ENCODE peak calls at places on chromosomes 4 and X, in eight cellular contexts. X is cardiac muscle cell, T is choroid plexus epithelial cell, B is MCF 10A, M is suprapubic skin, Q is PC-9, V is HCT116, I is brain microvascular endothelial cell. K is an unnamed sample.

GRCh38 chr4:135371137-135371536 is 1169.5 kb upstream of the PABPC4L start:
- DNase-seq in V (no peak), X (no peak), I (no peak), Q (no peak), M (no peak), T (no peak), B (peak), K (peak)

GRCh38 chr4:73870778-73871177 is 1.6 kb downstream of the CXCL1 start:
- DNase-seq in Q (no peak), X (peak), B (no peak), T (peak), I (no peak), M (no peak), V (no peak), K (no peak)

GRCh38 chr4:76665721-76666120 is 230.7 kb downstream of the SHROOM3 start:
- DNase-seq in B (no peak), Q (no peak), X (no peak), I (no peak), M (no peak), T (no peak), V (no peak), K (no peak)

GRCh38 chr4:88320174-88320779 is 35.9 kb upstream of the PPM1K start:
- DNase-seq in I (peak), V (no peak), Q (peak), B (no peak), X (no peak), T (peak), M (no peak), K (no peak)

GRCh38 chr4:99405433-99406115 is 29.6 kb downstream of the ADH7 start:
- DNase-seq in M (peak), V (peak), I (peak), B (peak), Q (peak), T (peak), X (peak), K (peak)

GRCh38 chr4:144627663-144628076 is 18.3 kb upstream of the HHIP start:
- DNase-seq in Q (no peak), X (peak), B (no peak), T (peak), M (no peak), I (peak), V (no peak), K (no peak)

GRCh38 chr4:7254736-7255487 is 62.6 kb downstream of the SORCS2 start:
- DNase-seq in B (no peak), X (peak), M (no peak), Q (no peak), I (peak), V (no peak), T (peak), K (no peak)

GRCh38 chr4:108210989-108211725 is 42.4 kb upstream of the LEF1 start:
- DNase-seq in X (no peak), Q (no peak), T (no peak), V (no peak), M (no peak), B (no peak), I (no peak), K (no peak)

GRCh38 chrX:13283968-13284914 is 35.6 kb downstream of the ATXN3L start:
- DNase-seq in I (peak), Q (no peak), T (peak), V (no peak), B (peak), X (peak), M (no peak), K (no peak)

GRCh38 chr4:122798101-122798500 is 28.5 kb upstream of the FGF2 start:
- DNase-seq in I (peak), X (peak), M (no peak), V (no peak), B (peak), Q (no peak), T (peak), K (no peak)

GRCh38 chr4:96845091-96845490 is 1005.2 kb downstream of the PDHA2 start:
- DNase-seq in B (no peak), T (no peak), M (no peak), X (no peak), Q (no peak), I (no peak), V (no peak), K (no peak)

GRCh38 chr4:75922588-75922987 is 18.2 kb downstream of the NAAA start:
- DNase-seq in Q (no peak), B (no peak), M (no peak), X (no peak), I (no peak), V (no peak), T (no peak), K (no peak)

GRCh38 chr4:127141857-127142256 is 490.9 kb upstream of the INTU start:
- DNase-seq in V (no peak), B (peak), I (no peak), T (peak), Q (no peak), M (no peak), X (peak), K (no peak)

GRCh38 chrX:15349046-15349445 is 13.7 kb upstream of the PIGA start:
- DNase-seq in B (peak), M (no peak), T (peak), V (peak), X (peak), I (peak), Q (peak), K (peak)

GRCh38 chr4:147707892-147708672 is 23.8 kb upstream of the ARHGAP10 start:
- DNase-seq in B (peak), T (peak), M (no peak), V (peak), Q (no peak), X (peak), I (peak), K (peak)

GRCh38 chr4:11183358-11183745 is 245.3 kb downstream of the HS3ST1 start:
- DNase-seq in I (no peak), M (no peak), Q (no peak), B (no peak), T (no peak), X (no peak), V (no peak), K (no peak)

GRCh38 chr4:149441338-149441737 is 374.3 kb downstream of the IQCM start:
- DNase-seq in T (peak), X (peak), I (peak), B (peak), M (no peak), Q (no peak), V (no peak), K (no peak)

GRCh38 chrX:42085836-42086235 is 162.5 kb upstream of the CASK start:
- DNase-seq in Q (peak), T (peak), V (peak), I (no peak), X (no peak), M (no peak), B (peak), K (no peak)

GRCh38 chrX:20596856-20597255 is 330.1 kb upstream of the RPS6KA3 start:
- DNase-seq in X (no peak), V (no peak), M (no peak), Q (no peak), I (no peak), B (no peak), T (no peak), K (no peak)

GRCh38 chr4:123418486-123418931 is 21.9 kb downstream of the SPRY1 start:
- DNase-seq in B (peak), T (peak), X (peak), Q (peak), M (no peak), I (peak), V (no peak), K (no peak)

GRCh38 chr4:56622176-56622575 is 58.9 kb downstream of the HOPX start:
- DNase-seq in Q (no peak), I (no peak), V (no peak), B (peak), T (no peak), M (no peak), X (no peak), K (no peak)

GRCh38 chr4:55920571-55920970 is 28.2 kb upstream of the CEP135 start:
- DNase-seq in X (peak), I (no peak), T (peak), V (no peak), M (no peak), B (no peak), Q (no peak), K (no peak)

GRCh38 chr4:157025898-157026297 is 50.1 kb upstream of the GLRB start:
- DNase-seq in M (no peak), V (no peak), Q (no peak), T (no peak), X (no peak), I (no peak), B (no peak), K (no peak)

GRCh38 chr4:41142946-41143720 is 71.2 kb downstream of the APBB2 start:
- DNase-seq in Q (peak), B (peak), X (peak), I (peak), M (peak), V (no peak), T (peak), K (no peak)

GRCh38 chrX:48086119-48086518 is 14.7 kb upstream of the ZNF630 start:
- DNase-seq in Q (no peak), B (peak), V (peak), T (peak), I (no peak), X (peak), M (no peak), K (no peak)

GRCh38 chrX:10032147-10032546 is 65.0 kb downstream of the CLDN34 start:
- DNase-seq in Q (no peak), X (no peak), M (no peak), B (no peak), V (no peak), I (no peak), T (no peak), K (no peak)

GRCh38 chrX:20968996-20969395 is 405.2 kb upstream of the CNKSR2 start:
- DNase-seq in V (no peak), M (no peak), I (no peak), B (peak), Q (no peak), X (peak), T (peak), K (no peak)

GRCh38 chrX:13309631-13310030 is 10.2 kb downstream of the ATXN3L start:
- DNase-seq in I (no peak), X (no peak), T (no peak), Q (no peak), M (no peak), B (no peak), V (no peak), K (no peak)

GRCh38 chrX:108020631-108021030 is 24.2 kb upstream of the VSIG1 start:
- DNase-seq in X (peak), T (peak), I (no peak), B (peak), V (peak), Q (no peak), M (no peak), K (no peak)

GRCh38 chr4:158300012-158300411 is 89.7 kb downstream of the TMEM144 start:
- DNase-seq in V (no peak), Q (no peak), M (no peak), I (no peak), B (no peak), T (no peak), X (no peak), K (no peak)

GRCh38 chr4:93228021-93228420 is 600.5 kb upstream of the ATOH1 start:
- DNase-seq in T (no peak), I (no peak), B (no peak), X (no peak), M (no peak), V (no peak), Q (no peak), K (no peak)

GRCh38 chrX:77793950-77794349 is 7.9 kb upstream of the ATRX start:
- DNase-seq in X (no peak), I (no peak), B (peak), V (no peak), Q (no peak), T (no peak), M (no peak), K (no peak)

GRCh38 chr4:54657194-54657555 is 582 bp upstream of the KIT start:
- DNase-seq in Q (no peak), B (no peak), X (no peak), I (no peak), M (no peak), T (no peak), V (no peak), K (no peak)

GRCh38 chrX:111133389-111133788 is 37.4 kb downstream of the PAK3 start:
- DNase-seq in I (no peak), M (no peak), X (no peak), V (no peak), Q (no peak), B (peak), T (no peak), K (no peak)

GRCh38 chr4:7571001-7571400 is 136.3 kb upstream of the PSAPL1 start:
- DNase-seq in Q (no peak), B (no peak), I (no peak), T (no peak), V (no peak), M (no peak), X (no peak), K (no peak)

GRCh38 chr4:155376387-155377268 is at the start of gene MAP9:
- DNase-seq in X (peak), M (peak), T (peak), B (peak), V (no peak), Q (peak), I (peak), K (peak)

GRCh38 chr4:155377281-155377680 is 516 bp upstream of the MAP9 start:
- DNase-seq in M (no peak), B (peak), Q (peak), V (no peak), T (peak), I (peak), X (peak), K (no peak)

GRCh38 chr4:155367608-155368007 is 9.2 kb downstream of the MAP9 start:
- DNase-seq in X (no peak), Q (no peak), I (no peak), V (no peak), T (no peak), M (no peak), B (no peak), K (no peak)

DNA sequence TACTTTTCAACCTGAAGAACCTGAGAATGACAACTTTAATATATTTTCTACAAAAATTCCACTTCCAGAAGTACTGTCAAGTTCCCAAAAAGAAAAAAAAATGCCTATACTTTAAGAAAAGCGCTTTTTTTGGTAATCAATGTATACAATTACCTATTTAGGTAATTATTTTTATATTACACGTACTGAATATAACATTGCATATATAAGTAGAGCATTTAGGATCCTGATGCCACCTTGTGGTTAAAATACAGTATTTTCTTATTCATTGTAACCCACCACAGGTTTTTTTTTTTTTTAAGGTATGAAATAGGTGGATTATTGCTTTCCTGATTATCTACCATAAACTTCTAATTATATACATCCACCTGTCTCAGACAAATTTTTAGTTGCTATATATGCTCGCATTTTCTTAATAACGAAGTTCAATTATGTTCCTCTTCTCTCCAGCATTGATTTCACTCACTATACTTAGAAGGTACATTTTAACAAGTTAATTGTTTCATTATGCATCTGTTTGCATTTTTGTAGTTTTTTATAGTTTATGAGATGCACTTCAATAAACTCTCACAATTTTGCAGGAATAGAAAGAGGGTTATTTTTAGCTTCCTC is 5.2 kb downstream of the MAP9 start:
- DNase-seq in X (peak), M (no peak), Q (no peak), B (peak), I (no peak), T (peak), V (peak), K (no peak)
- TF ChIP-seq CTCF in X (peak), M (peak), Q (peak), B (peak), I (no peak), T (peak), V (peak), K (peak)

DNA sequence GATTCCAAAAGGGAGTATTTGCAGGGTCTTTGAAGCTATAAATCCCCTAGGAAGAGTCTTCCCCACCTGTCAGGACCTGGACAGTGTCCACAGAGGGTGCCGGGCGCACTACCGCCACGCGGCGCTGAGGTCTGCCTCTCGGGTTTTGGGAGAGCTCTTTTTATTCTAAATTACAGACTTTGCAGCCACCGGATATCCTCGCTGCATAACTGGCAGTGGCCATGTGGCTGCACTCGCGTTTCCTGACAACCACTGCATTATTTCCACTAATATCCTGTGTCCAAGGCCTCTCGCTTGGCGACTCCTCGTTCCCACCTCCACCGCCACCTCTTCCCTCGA is 608 bp upstream of the TMEM131L start:
- DNase-seq in X (peak), B (peak), M (peak), I (peak), V (peak), T (peak), Q (peak), K (peak)
- TF ChIP-seq CTCF in X (peak), B (peak), M (no peak), I (peak), V (no peak), T (peak), Q (peak), K (peak)

GRCh38 chrX:148552775-148553174 is 52.4 kb downstream of the AFF2 start:
- DNase-seq in Q (no peak), X (no peak), B (no peak), T (peak), V (no peak), M (no peak), I (no peak), K (no peak)
- TF ChIP-seq CTCF in Q (peak), X (peak), B (peak), T (peak), V (no peak), M (no peak), I (peak), K (peak)

DNA sequence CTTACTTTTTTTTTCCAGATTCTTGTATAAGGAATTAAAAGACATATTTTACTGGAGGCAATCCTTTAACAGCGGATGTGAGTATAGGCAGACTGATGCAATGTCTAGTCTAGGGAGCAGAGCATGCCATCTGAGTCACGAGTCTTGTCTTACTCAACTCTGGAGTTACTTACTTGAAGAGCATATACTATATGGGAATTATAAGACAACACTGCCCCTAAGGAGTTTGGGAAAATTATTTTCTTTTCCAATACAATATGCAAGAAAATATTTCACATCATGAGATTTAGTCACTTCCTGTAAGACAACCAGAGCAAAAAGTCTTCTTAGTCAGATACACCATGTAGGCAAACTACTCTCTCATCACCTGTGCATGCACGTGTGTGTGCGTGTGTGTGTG is 537.3 kb upstream of the FTHL17 start:
- DNase-seq in M (no peak), T (peak), B (peak), V (no peak), X (peak), Q (peak), I (peak), K (no peak)
- TF ChIP-seq CTCF in M (no peak), T (no peak), B (no peak), V (no peak), X (no peak), Q (no peak), I (no peak), K (no peak)

DNA sequence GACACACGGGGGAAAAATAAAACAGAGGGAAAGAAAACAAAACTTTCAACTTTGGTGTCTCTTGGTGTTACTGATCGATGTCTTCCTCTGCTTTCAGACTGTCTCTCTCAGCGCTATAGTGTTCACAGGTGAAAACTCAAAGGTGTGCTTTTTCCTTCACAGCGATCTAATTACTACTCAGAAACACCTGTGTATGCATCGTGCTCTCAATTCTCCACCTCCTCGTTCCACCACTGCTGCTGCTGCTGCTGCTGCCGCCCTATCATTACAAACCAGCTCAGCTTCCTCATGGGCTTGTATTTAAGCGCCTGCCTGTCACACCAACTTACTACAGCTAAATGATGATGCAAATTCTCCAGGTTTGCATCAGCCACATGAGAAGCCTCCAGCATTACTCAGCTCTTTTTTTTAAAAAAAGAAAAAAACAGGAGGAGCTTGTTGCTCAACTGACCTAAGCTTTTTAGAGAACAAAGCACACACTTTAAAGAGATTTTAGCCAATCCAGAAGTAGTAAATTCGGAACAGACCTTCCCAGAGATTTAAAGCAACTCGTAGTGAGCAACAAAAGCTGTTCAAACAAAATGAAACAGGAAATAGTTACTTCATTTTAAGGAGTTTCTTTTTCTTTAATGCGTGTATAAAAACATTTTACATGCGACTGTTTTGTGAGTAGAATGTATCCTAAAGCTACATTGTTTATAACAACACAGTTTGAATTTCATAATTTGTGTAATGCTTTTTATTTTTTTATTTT is at the start of gene SLC7A11:
- DNase-seq in T (peak), V (peak), B (peak), Q (peak), I (peak), X (peak), M (no peak), K (peak)
- TF ChIP-seq CTCF in T (peak), V (no peak), B (no peak), Q (no peak), I (no peak), X (no peak), M (no peak), K (no peak)

GRCh38 chr4:3444351-3445110 is 2.8 kb downstream of the HGFAC start:
- DNase-seq in V (no peak), Q (no peak), I (no peak), M (no peak), T (no peak), B (no peak), X (no peak), K (no peak)

GRCh38 chr4:3442959-3443749 is 1.4 kb downstream of the HGFAC start:
- DNase-seq in I (no peak), B (peak), V (no peak), Q (no peak), X (peak), T (peak), M (no peak), K (peak)

GRCh38 chr4:3442460-3442958 is 741 bp downstream of the HGFAC start:
- DNase-seq in V (no peak), X (no peak), Q (no peak), I (no peak), M (no peak), B (no peak), T (no peak), K (no peak)

GRCh38 chr4:3445111-3445820 is 3.5 kb downstream of the HGFAC start:
- DNase-seq in B (no peak), Q (no peak), I (no peak), M (no peak), V (no peak), X (no peak), T (no peak), K (no peak)

GRCh38 chr4:3443750-3444309 is 2.1 kb downstream of the HGFAC start:
- DNase-seq in Q (no peak), T (no peak), X (no peak), B (no peak), M (no peak), I (no peak), V (no peak), K (no peak)
- TF ChIP-seq CTCF in Q (peak), T (no peak), X (no peak), B (no peak), M (no peak), I (no peak), V (no peak), K (no peak)

K was measured in neural crest cell.